ENCODE peak calls at places on chromosomes 2 and 18, in ten cellular contexts. D, W, K, N, J, L, I, P, X and R are unnamed samples.
A peak's percentile ranks its signal among the peaks of the same experiment; 100 is the strongest.

GRCh38 chr2:54492335-54492734 is 36.2 kb downstream of the SPTBN1 start:
- DNase-seq in D (no peak), W (no peak), K (no peak), N (no peak), J (no peak), L (no peak), I (no peak), P (no peak), X (no peak), R (no peak)

GRCh38 chr18:42392416-42392815 is 437.4 kb downstream of the PIK3C3 start:
- DNase-seq in D (no peak), W (no peak), K (no peak), N (no peak), J (no peak), L (no peak), I (no peak), P (no peak), X (no peak), R (no peak)

GRCh38 chr2:150742094-150742493 is 254.6 kb upstream of the RND3 start:
- DNase-seq in D (no peak), W (no peak), K (no peak), N (no peak), J (no peak), L (no peak), I (no peak), P (no peak), X (no peak), R (no peak)

GRCh38 chr2:19746611-19747309 is 155.0 kb downstream of the TTC32 start:
- DNase-seq in D (peak; percentile 25), W (no peak), K (no peak), N (peak; percentile 78), J (no peak), L (no peak), I (no peak), P (peak; percentile 57), X (no peak), R (no peak)

GRCh38 chr2:219495531-219496122 is 3.1 kb upstream of the GMPPA start:
- DNase-seq in D (peak; percentile 74), W (peak; percentile 87), K (no peak), N (peak; percentile 83), J (peak; percentile 74), L (peak; percentile 62), I (peak; percentile 72), P (peak; percentile 83), X (peak; percentile 64), R (peak; percentile 29)

GRCh38 chr2:97901862-97902261 is 93.9 kb downstream of the TMEM131 start:
- DNase-seq in D (no peak), W (no peak), K (no peak), N (no peak), J (no peak), L (no peak), I (no peak), P (no peak), X (no peak), R (no peak)

GRCh38 chr2:209348453-209348852 is 75.4 kb upstream of the MAP2 start:
- DNase-seq in D (no peak), W (no peak), K (no peak), N (no peak), J (no peak), L (no peak), I (no peak), P (no peak), X (no peak), R (no peak)

GRCh38 chr2:226478121-226478809 is 321.4 kb downstream of the IRS1 start:
- DNase-seq in D (peak; percentile 96), W (peak; percentile 91), K (peak; percentile 72), N (peak; percentile 31), J (peak; percentile 43), L (peak; percentile 52), I (no peak), P (peak; percentile 90), X (no peak), R (no peak)

GRCh38 chr2:16204791-16205620 is 264.7 kb downstream of the MYCN start:
- DNase-seq in D (no peak), W (no peak), K (no peak), N (no peak), J (no peak), L (no peak), I (no peak), P (no peak), X (no peak), R (no peak)

GRCh38 chr2:237407734-237408133 is 6.2 kb downstream of the COL6A3 start:
- DNase-seq in D (no peak), W (peak; percentile 70), K (no peak), N (no peak), J (no peak), L (no peak), I (no peak), P (no peak), X (no peak), R (no peak)

GRCh38 chr2:237405006-237405559 is 8.9 kb downstream of the COL6A3 start:
- DNase-seq in D (peak; percentile 65), W (no peak), K (no peak), N (no peak), J (peak; percentile 47), L (no peak), I (no peak), P (peak; percentile 55), X (no peak), R (no peak)

GRCh38 chr2:237410949-237411635 is 2.9 kb downstream of the COL6A3 start:
- DNase-seq in D (no peak), W (no peak), K (no peak), N (no peak), J (no peak), L (no peak), I (no peak), P (peak; percentile 54), X (no peak), R (no peak)

GRCh38 chr2:237405605-237406004 is 8.4 kb downstream of the COL6A3 start:
- DNase-seq in D (peak; percentile 13), W (no peak), K (no peak), N (no peak), J (no peak), L (no peak), I (no peak), P (no peak), X (no peak), R (no peak)

GRCh38 chr2:237408280-237408679 is 5.7 kb downstream of the COL6A3 start:
- DNase-seq in D (peak; percentile 66), W (peak; percentile 73), K (no peak), N (no peak), J (peak; percentile 61), L (no peak), I (no peak), P (peak; percentile 64), X (no peak), R (no peak)
- H3K27ac ChIP-seq in D (peak overlapping the region; percentile 61), W (peak overlapping the region; percentile 75), K (no peak overlapping the region), N (no peak overlapping the region), J (peak overlapping the region; percentile 8), L (peak overlapping the region; percentile 34), I (no peak overlapping the region), P (no peak overlapping the region), X (no peak overlapping the region), R (no peak overlapping the region)

DNA sequence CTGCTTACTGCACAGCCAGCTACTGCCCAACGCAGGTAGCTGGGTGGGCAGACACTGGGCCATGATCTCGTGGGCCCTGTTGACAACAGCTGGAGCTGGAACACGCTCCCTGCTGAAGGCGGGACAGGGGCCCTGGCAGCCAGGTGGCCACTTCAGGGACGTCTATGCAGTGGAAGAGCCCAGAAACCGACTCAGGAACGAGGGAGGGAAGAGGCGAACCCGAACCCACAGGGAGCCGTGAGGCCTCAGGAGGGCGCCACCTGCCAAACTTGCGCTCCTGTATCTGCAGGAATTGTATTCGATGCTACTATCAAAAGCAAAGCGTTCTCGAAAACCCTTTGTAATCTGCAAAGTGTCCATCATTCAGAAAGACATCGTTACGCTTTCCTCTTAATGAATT is 198.4 kb downstream of the EIPR1 start:
- DNase-seq in D (no peak), W (no peak), K (no peak), N (peak; percentile 65), J (no peak), L (no peak), I (peak; percentile 50), P (no peak), X (no peak), R (no peak)
- TF ChIP-seq CTCF in D (no peak), W (no peak), K (no peak), N (peak; percentile 81), J (no peak), L (no peak), I (no peak), P (no peak), X (no peak), R (no peak)

GRCh38 chr2:119795309-119796303 is 35.9 kb downstream of the PTPN4 start:
- DNase-seq in D (no peak), W (peak; percentile 64), K (no peak), N (no peak), J (no peak), L (no peak), I (no peak), P (no peak), X (no peak), R (no peak)

GRCh38 chr2:119803101-119803500 is 43.4 kb downstream of the PTPN4 start:
- DNase-seq in D (no peak), W (no peak), K (no peak), N (no peak), J (no peak), L (no peak), I (no peak), P (no peak), X (no peak), R (no peak)

GRCh38 chr2:119800376-119800902 is 40.7 kb downstream of the PTPN4 start:
- DNase-seq in D (no peak), W (no peak), K (no peak), N (no peak), J (no peak), L (no peak), I (no peak), P (no peak), X (no peak), R (no peak)

DNA sequence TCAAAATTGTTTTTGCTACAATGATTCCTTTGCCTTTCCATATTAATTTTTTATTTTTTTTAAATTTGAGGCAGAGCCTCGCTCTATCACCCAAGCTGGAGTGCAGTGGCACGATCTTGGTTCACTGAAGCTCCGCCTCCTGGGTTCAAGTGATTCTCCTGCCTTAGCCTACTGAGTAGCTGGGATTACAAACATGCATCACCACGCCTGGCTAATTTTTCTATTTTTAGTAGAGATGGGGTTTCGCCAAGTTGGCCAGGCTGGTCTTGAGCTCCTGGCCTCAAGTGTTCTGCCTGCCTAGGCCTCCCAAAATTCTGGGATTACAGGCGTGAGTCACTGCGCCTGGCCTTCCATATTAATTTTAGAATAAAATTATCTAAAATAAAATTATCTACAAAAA is 41.3 kb downstream of the PTPN4 start:
- DNase-seq in D (no peak), W (no peak), K (no peak), N (no peak), J (no peak), L (no peak), I (no peak), P (no peak), X (no peak), R (no peak)
- H3K9me3 ChIP-seq in D (no peaks in the 10 kb centered on the region), W (no peaks in the 10 kb centered on the region), K (no peaks in the 10 kb centered on the region), N (no peaks in the 10 kb centered on the region), J (no peaks in the 10 kb centered on the region), L (no peaks in the 10 kb centered on the region), I (no peaks in the 10 kb centered on the region), P (no peaks in the 10 kb centered on the region), X (no peaks in the 10 kb centered on the region), R (no peaks in the 10 kb centered on the region)

DNA sequence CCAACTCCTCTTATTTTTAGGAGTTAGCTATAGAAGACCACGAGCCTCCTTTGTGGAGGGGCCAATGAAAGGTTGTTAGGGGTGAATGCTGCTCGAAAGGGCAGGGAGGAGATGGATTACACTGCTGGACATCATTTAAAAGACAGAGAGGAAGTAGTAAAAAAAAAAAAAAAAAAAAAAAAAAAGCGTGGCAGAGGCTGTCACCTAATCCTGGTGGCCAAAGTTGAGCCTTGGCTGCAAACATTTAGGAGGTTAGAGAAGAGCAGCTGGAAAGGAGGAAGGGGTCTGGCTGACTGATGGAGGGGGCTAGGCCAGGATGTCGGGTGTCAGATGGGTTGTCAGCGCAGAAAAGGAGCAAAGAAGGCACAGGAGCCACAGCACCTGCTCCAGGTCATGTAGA is 139.1 kb upstream of the KLF7 start:
- DNase-seq in D (no peak), W (no peak), K (no peak), N (no peak), J (no peak), L (no peak), I (no peak), P (no peak), X (no peak), R (no peak)
- H3K27ac ChIP-seq in D (no peak overlapping the region), W (no peak overlapping the region), K (no peak overlapping the region), N (no peak overlapping the region), J (no peak overlapping the region), L (no peak overlapping the region), I (no peak overlapping the region), P (no peak overlapping the region), X (no peak overlapping the region), R (no peak overlapping the region)